ENCODE peak calls at places on chromosomes 3 and 15, in ten cellular contexts. S is H1, Z is hepatocyte, Q is kidney, I is psoas muscle, N is sigmoid colon, D is small intestine, T is right atrium auricular region, Y is ascending aorta, O is tibial nerve. E is an unnamed sample.

GRCh38 chr3:193938613-193939012 is 197.3 kb upstream of the HES1 start:
- DNase-seq in S (no peak), Z (no peak), Q (no peak), I (no peak), N (no peak), D (no peak), T (no peak), Y (no peak), O (no peak), E (no peak)

GRCh38 chr3:64031540-64032533 is 8.5 kb upstream of the PSMD6 start:
- DNase-seq in S (no peak), Z (no peak), Q (no peak), I (no peak), N (no peak), D (no peak), T (no peak), Y (no peak), O (no peak), E (no peak)

GRCh38 chr15:73794501-73795133 is 41.5 kb upstream of the INSYN1 start:
- DNase-seq in S (no peak), Z (no peak), Q (no peak), I (no peak), N (no peak), D (no peak), T (no peak), Y (no peak), O (no peak), E (no peak)

GRCh38 chr3:15341030-15341726 is 8.8 kb upstream of the SH3BP5 start:
- DNase-seq in S (no peak), Z (no peak), Q (no peak), I (no peak), N (no peak), D (no peak), T (no peak), Y (no peak), O (no peak), E (no peak)

GRCh38 chr3:14330508-14330907 is 71.9 kb upstream of the SLC6A6 start:
- DNase-seq in S (no peak), Z (no peak), Q (no peak), I (no peak), N (no peak), D (no peak), T (no peak), Y (no peak), O (no peak), E (no peak)

GRCh38 chr3:30324587-30324986 is 281.8 kb upstream of the TGFBR2 start:
- DNase-seq in S (no peak), Z (peak; percentile 50), Q (no peak), I (no peak), N (no peak), D (peak; percentile 66), T (no peak), Y (no peak), O (no peak), E (no peak)

GRCh38 chr3:193902557-193903256 is 233.2 kb upstream of the HES1 start:
- DNase-seq in S (no peak), Z (no peak), Q (no peak), I (no peak), N (no peak), D (peak; percentile 25), T (no peak), Y (no peak), O (no peak), E (no peak)

GRCh38 chr3:99384596-99384995 is 253.8 kb upstream of the COL8A1 start:
- DNase-seq in S (no peak), Z (no peak), Q (no peak), I (no peak), N (no peak), D (no peak), T (no peak), Y (no peak), O (no peak), E (no peak)

GRCh38 chr3:53082736-53083135 is 36.9 kb upstream of the SFMBT1 start:
- DNase-seq in S (no peak), Z (no peak), Q (no peak), I (no peak), N (no peak), D (no peak), T (no peak), Y (no peak), O (no peak), E (no peak)

GRCh38 chr3:190686011-190686410 is 172.1 kb downstream of the IL1RAP start:
- DNase-seq in S (no peak), Z (no peak), Q (no peak), I (no peak), N (no peak), D (no peak), T (no peak), Y (no peak), O (no peak), E (no peak)

GRCh38 chr15:81493246-81493645 is 119.2 kb upstream of the TMC3 start:
- DNase-seq in S (no peak), Z (no peak), Q (no peak), I (no peak), N (no peak), D (no peak), T (no peak), Y (no peak), O (no peak), E (no peak)

GRCh38 chr3:4030567-4030966 is 231.3 kb downstream of the LRRN1 start:
- DNase-seq in S (no peak), Z (no peak), Q (no peak), I (no peak), N (no peak), D (peak; percentile 31), T (no peak), Y (no peak), O (no peak), E (no peak)

GRCh38 chr3:71857926-71858325 is 73.0 kb upstream of the PROK2 start:
- DNase-seq in S (no peak), Z (no peak), Q (no peak), I (no peak), N (no peak), D (no peak), T (no peak), Y (no peak), O (no peak), E (no peak)

GRCh38 chr3:37017683-37018082 is 24.4 kb downstream of the MLH1 start:
- DNase-seq in S (no peak), Z (no peak), Q (no peak), I (no peak), N (no peak), D (no peak), T (no peak), Y (no peak), O (no peak), E (no peak)

GRCh38 chr3:37015631-37016030 is 22.3 kb downstream of the MLH1 start:
- DNase-seq in S (no peak), Z (no peak), Q (no peak), I (no peak), N (no peak), D (no peak), T (no peak), Y (no peak), O (no peak), E (no peak)

GRCh38 chr3:37016903-37017302 is 23.6 kb downstream of the MLH1 start:
- DNase-seq in S (no peak), Z (no peak), Q (no peak), I (no peak), N (no peak), D (no peak), T (no peak), Y (no peak), O (no peak), E (no peak)

DNA sequence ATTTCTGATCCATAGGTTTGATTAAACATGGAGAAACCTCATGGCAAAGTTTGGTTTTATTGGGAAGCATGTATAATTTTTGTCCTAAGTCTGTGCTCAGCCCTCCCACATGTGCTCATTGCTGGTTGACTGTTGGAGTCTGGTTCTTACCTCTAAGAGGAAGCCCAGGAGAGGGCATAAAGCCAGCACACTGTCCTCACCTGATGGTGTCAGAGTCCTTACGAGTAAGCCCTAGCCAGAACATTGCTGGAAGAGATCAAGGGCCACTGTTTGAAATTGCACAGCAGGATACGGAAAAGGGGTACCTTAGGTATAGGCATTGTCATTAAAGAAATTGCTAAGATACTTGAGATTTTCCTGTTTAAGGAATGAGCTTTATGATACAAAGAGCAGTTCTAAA is 21.3 kb downstream of the MLH1 start:
- DNase-seq in S (no peak), Z (peak; percentile 8), Q (no peak), I (no peak), N (no peak), D (peak; percentile 22), T (peak; percentile 70), Y (no peak), O (no peak), E (no peak)
- H3K36me3 ChIP-seq in S (peaks cover 10% of the 10 kb centered on the region), Z (no peaks in the 10 kb centered on the region), Q (peaks cover 31% of the 10 kb centered on the region), I (peaks cover 11% of the 10 kb centered on the region), N (peaks cover 55% of the 10 kb centered on the region), D (peaks cover 16% of the 10 kb centered on the region), T (peaks cover 44% of the 10 kb centered on the region), Y (peaks cover 83% of the 10 kb centered on the region), O (peaks cover 2% of the 10 kb centered on the region), E (peaks cover 61% of the 10 kb centered on the region)

GRCh38 chr3:69105320-69105719 is 17.1 kb downstream of the LMOD3 start:
- DNase-seq in S (no peak), Z (no peak), Q (no peak), I (no peak), N (no peak), D (no peak), T (no peak), Y (no peak), O (no peak), E (no peak)
- H3K36me3 ChIP-seq in S (no peaks in the 10 kb centered on the region), Z (no peaks in the 10 kb centered on the region), Q (peaks cover 30% of the 10 kb centered on the region), I (peaks cover 9% of the 10 kb centered on the region), N (peaks cover 22% of the 10 kb centered on the region), D (peaks cover 19% of the 10 kb centered on the region), T (peaks cover 50% of the 10 kb centered on the region), Y (peaks cover 44% of the 10 kb centered on the region), O (no peaks in the 10 kb centered on the region), E (peaks cover 14% of the 10 kb centered on the region)

DNA sequence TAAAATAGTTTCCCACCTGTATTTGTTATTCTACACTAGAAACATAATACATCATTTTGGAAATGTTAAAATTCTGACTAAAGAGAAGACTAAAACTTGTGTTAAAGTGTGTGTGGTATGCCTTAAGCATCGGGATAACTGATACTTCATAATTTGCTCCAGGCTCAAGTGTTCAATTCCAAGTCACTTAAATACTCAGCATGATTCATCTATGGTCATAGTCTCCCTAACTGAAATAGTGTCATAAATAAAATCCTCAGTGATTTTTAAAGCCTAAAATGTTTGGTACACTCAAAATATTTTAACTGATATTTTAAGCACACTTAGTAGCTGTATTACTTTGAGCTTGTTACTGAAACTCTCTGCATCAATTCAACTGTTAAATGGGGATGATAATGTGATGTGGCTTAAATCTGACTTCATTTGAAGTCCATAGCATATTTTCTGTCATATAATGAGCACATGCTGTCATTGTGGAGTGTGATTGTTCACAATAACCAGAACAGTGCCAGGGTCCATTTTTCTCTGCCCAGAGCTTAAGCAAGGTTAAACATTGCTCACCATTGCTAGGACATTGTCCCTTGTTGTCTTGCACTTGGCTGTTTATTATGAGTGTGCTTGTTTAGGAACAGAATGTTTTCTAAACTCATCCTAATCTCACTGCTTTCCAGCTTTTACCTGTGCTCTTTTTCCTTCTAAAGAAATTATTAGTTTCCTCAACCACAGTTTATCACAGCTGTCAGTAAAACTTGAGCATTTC is 122.2 kb downstream of the KLHL25 start:
- DNase-seq in S (no peak), Z (no peak), Q (no peak), I (no peak), N (no peak), D (no peak), T (no peak), Y (no peak), O (no peak), E (no peak)
- H3K36me3 ChIP-seq in S (peaks cover 4% of the 10 kb centered on the region), Z (peaks cover 3% of the 10 kb centered on the region), Q (peaks cover 17% of the 10 kb centered on the region), I (peaks cover 6% of the 10 kb centered on the region), N (peaks cover 10% of the 10 kb centered on the region), D (peaks cover 27% of the 10 kb centered on the region), T (peaks cover 73% of the 10 kb centered on the region), Y (peaks cover 32% of the 10 kb centered on the region), O (no peaks in the 10 kb centered on the region), E (peaks cover 15% of the 10 kb centered on the region)

GRCh38 chr3:119405315-119405714 is 58.1 kb downstream of the TMEM39A start:
- DNase-seq in S (no peak), Z (no peak), Q (no peak), I (no peak), N (no peak), D (no peak), T (no peak), Y (no peak), O (no peak), E (no peak)
- H3K36me3 ChIP-seq in S (no peaks in the 10 kb centered on the region), Z (no peaks in the 10 kb centered on the region), Q (peaks cover under 1% of the 10 kb centered on the region), I (no peaks in the 10 kb centered on the region), N (peaks cover 9% of the 10 kb centered on the region), D (no peaks in the 10 kb centered on the region), T (peaks cover 32% of the 10 kb centered on the region), Y (peaks cover 43% of the 10 kb centered on the region), O (peaks cover 2% of the 10 kb centered on the region), E (peaks cover 12% of the 10 kb centered on the region)

E was measured in thoracic aorta.